ENCODE peak calls at places on chromosomes 6 and 20, in ten cellular contexts. Z is type B pancreatic cell, Q is H1, U is RWPE1, J is pancreas, C is endothelial cell, A is fibroblast of pulmonary artery, T is body of pancreas, V is mesothelial cell of epicardium, Y is WERI-Rb-1. G is an unnamed sample.

GRCh38 chr6:37262446-37263026 is 4.6 kb upstream of the TMEM217 start:
- DNase-seq in C (no peak), Z (no peak), U (no peak), J (no peak), T (no peak), A (no peak), V (no peak), Y (no peak), Q (no peak), G (no peak)

GRCh38 chr6:158503846-158504245 is 56.0 kb upstream of the TMEM181 start:
- DNase-seq in V (no peak), A (no peak), Q (no peak), C (no peak), Z (no peak), Y (no peak), U (no peak), T (no peak), J (no peak), G (no peak)

GRCh38 chr20:63768591-63769515 is 29.3 kb downstream of the SLC2A4RG start:
- DNase-seq in Y (no peak), Q (no peak), U (no peak), A (no peak), Z (no peak), T (no peak), J (no peak), V (no peak), C (no peak), G (no peak)

GRCh38 chr6:12973302-12973865 is 256.8 kb downstream of the PHACTR1 start:
- DNase-seq in C (no peak), U (no peak), V (no peak), A (peak; percentile 33), J (no peak), Y (no peak), T (no peak), Z (no peak), Q (no peak), G (no peak)

GRCh38 chr6:114862809-114863208 is 520.0 kb upstream of the HS3ST5 start:
- DNase-seq in A (no peak), Y (no peak), U (peak; percentile 4), Z (no peak), T (no peak), J (no peak), C (no peak), V (no peak), Q (no peak), G (no peak)

GRCh38 chr6:142008776-142009175 is 123.9 kb upstream of the GJE1 start:
- DNase-seq in Z (no peak), Q (no peak), T (no peak), J (no peak), V (no peak), Y (no peak), C (no peak), A (no peak), U (no peak), G (no peak)

GRCh38 chr20:40970218-40970617 is 58.4 kb upstream of the TOP1 start:
- DNase-seq in Z (peak; percentile 51), C (no peak), U (no peak), V (no peak), Q (no peak), A (no peak), T (no peak), J (no peak), Y (no peak), G (peak; percentile 89)

GRCh38 chr6:170093276-170093657 is 197.6 kb downstream of the DLL1 start:
- DNase-seq in Q (no peak), A (no peak), J (peak; percentile 7), Y (no peak), V (no peak), T (peak; percentile 5), U (no peak), Z (peak; percentile 52), C (no peak), G (no peak)

GRCh38 chr6:53861543-53861942 is 66.7 kb downstream of the LRRC1 start:
- DNase-seq in J (no peak), V (no peak), Z (no peak), T (no peak), C (no peak), U (peak; percentile 17), Y (no peak), A (no peak), Q (no peak), G (no peak)

GRCh38 chr6:40627316-40627715 is 40.2 kb upstream of the LRFN2 start:
- DNase-seq in C (no peak), J (no peak), T (no peak), V (no peak), U (peak; percentile 57), Q (no peak), Z (no peak), Y (no peak), A (no peak), G (no peak)

GRCh38 chr6:47009583-47009982 is 32.5 kb downstream of the ADGRF1 start:
- DNase-seq in Y (no peak), C (no peak), V (no peak), T (no peak), Q (no peak), A (no peak), U (no peak), J (no peak), Z (no peak), G (peak; percentile 47)
- TF ChIP-seq CTCF in Y (peak; percentile 47), C (no peak), V (no peak), T (no peak), Q (peak; percentile 6), A (no peak), U (no peak), J (no peak), Z (no peak), G (no peak)

DNA sequence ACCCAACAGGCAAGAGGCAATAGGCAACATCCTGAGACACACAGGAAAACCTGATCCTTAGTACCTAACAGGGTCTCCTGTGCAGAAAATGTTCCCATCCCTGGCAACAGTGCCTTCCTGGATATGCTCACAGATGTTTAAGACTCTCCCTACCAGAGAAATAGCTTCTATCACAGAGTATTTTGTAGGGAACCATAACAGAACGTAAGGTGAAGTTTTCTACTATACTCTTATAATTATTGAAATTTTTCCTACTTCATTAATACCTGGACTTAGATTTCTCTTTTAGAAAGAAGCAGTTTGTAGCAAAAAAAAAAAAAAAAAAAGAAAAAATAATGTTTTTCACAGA is 33.5 kb upstream of the LGSN start:
- DNase-seq in Y (no peak), Z (no peak), U (no peak), T (no peak), A (no peak), Q (no peak), V (no peak), J (no peak), C (no peak), G (no peak)
- TF ChIP-seq CTCF in Y (no peak), Z (no peak), U (peak; percentile 46), T (no peak), A (no peak), Q (no peak), V (no peak), J (no peak), C (no peak), G (no peak)

DNA sequence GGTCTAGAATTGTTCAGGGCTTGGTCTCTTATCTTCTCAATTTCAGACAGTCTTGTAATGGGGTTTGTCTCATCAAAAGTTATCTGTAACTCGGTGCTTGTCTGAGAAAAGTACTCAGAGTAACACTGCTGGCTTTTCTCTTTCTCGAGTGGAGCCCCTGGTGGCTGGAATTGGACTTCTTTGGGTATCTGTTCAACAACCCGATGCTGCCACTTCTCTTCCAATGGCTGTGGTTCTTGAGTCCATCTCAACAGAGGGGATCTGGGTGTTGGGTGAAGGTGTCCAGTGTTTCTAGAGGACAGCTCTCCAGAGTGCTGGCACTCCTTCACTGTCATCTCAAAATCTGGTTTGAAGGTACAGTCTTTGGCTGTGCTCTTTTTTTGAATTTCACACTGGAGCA is 24.6 kb downstream of the DST start:
- DNase-seq in Y (no peak), U (no peak), V (no peak), J (no peak), Q (no peak), C (no peak), T (no peak), A (no peak), Z (no peak), G (no peak)
- TF ChIP-seq CTCF in Y (peak; percentile 8), U (no peak), V (no peak), J (no peak), Q (peak; percentile 20), C (peak; percentile 30), T (no peak), A (peak; percentile 9), Z (no peak), G (no peak)

DNA sequence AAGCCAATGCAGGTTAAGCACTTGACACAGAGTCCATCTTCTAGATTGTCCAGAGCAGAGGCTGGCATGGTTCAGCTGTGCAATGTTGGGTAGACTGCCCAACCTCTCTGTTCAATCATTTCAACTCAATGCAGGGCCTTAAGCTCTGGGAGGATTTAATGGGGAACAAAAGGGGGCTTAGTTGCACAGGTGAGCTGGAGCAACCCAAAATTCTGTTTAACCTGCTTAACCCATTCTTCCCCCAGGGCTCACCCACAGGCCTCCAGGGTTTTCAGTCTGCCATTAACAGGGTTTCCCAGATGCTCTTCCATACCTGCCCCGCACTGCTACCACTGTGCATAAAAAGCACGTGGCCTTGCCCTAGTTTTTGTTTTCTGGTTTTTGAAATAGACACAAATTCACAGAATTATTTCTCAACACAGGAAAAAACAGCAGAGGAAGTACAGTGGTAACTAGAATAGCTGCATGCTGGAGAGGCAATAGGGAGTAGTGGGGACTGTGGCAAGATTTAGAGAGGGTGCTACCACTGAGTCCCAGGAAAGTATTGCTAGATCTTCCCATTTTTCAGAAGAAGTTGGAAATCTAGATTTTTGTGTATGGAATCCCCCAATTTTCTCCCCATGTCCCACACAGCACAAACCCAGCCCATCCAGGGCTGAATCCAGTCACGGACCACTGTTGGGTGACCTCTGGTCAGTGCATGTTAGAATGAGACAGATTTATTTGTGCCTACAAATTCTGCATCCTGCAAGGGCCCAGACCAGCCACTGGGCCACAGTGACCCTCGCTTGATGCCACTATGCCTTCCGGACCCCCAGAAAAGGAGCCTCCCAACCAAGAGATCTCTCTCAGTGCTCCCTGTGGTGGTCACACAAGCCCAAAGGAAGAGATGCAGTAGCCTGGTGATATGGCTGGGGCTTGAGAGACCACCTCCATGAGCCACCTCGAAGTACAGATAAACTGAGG is 4.6 kb downstream of the PTGIS start:
- DNase-seq in Q (no peak), T (no peak), Y (no peak), C (no peak), J (no peak), Z (no peak), A (no peak), U (no peak), V (peak; percentile 9), G (no peak)
- TF ChIP-seq CTCF in Q (no peak), T (no peak), Y (no peak), C (no peak), J (no peak), Z (no peak), A (no peak), U (no peak), V (no peak), G (no peak)

GRCh38 chr6:149723262-149723661 is 5.4 kb upstream of the LATS1 start:
- DNase-seq in Y (no peak), A (no peak), T (no peak), J (no peak), U (no peak), Z (peak; percentile 22), V (no peak), Q (no peak), C (no peak), G (no peak)
- TF ChIP-seq CTCF in Y (no peak), A (no peak), T (no peak), J (no peak), U (no peak), Z (no peak), V (no peak), Q (no peak), C (no peak), G (no peak)

G was measured in esophagus muscularis mucosa.